ENCODE peak calls at places on chromosome 15, in five cellular contexts. C is HCT116, N is GM12865, V is tibial artery, X is choroid plexus epithelial cell. O is an unnamed sample.
A peak's percentile ranks its signal among the peaks of the same experiment; 100 is the strongest.

GRCh38 chr15:76181705-76182107 is 121.9 kb downstream of the TMEM266 start:
- DNase-seq in C (no peak), N (peak; percentile 94), V (no peak), X (no peak), O (no peak)

GRCh38 chr15:85976986-85977385 is 102.7 kb upstream of the AGBL1 start:
- DNase-seq in C (no peak), N (no peak), V (no peak), X (peak; percentile 0), O (peak; percentile 1)

GRCh38 chr15:26720546-26720945 is 52.3 kb downstream of the GABRB3 start:
- DNase-seq in C (no peak), N (no peak), V (no peak), X (no peak), O (no peak)

GRCh38 chr15:52078876-52079700 is 33.5 kb downstream of the BCL2L10 start:
- DNase-seq in C (peak; percentile 54), N (peak; percentile 87), V (peak; percentile 81), X (peak; percentile 72), O (peak; percentile 77)

GRCh38 chr15:97521894-97522293 is 438.6 kb upstream of the ARRDC4 start:
- DNase-seq in C (no peak), N (no peak), V (no peak), X (peak; percentile 9), O (peak; percentile 13)

GRCh38 chr15:95394186-95395067 is 936.1 kb upstream of the NR2F2 start:
- DNase-seq in C (no peak), N (no peak), V (no peak), X (peak; percentile 81), O (peak; percentile 68)

GRCh38 chr15:54803987-54804386 is 392.8 kb downstream of the RSL24D1 start:
- DNase-seq in C (no peak), N (peak; percentile 11), V (no peak), X (no peak), O (no peak)

GRCh38 chr15:74319138-74319460 is 48.3 kb downstream of the CYP11A1 start:
- DNase-seq in C (no peak), N (no peak), V (no peak), X (no peak), O (no peak)

GRCh38 chr15:40743921-40744809 is 10.9 kb downstream of the RMDN3 start:
- DNase-seq in C (no peak), N (no peak), V (no peak), X (peak; percentile 77), O (peak; percentile 91)

GRCh38 chr15:77060560-77060959 is 10.3 kb downstream of the TSPAN3 start:
- DNase-seq in C (no peak), N (no peak), V (no peak), X (peak; percentile 68), O (peak; percentile 63)

GRCh38 chr15:76149291-76149910 is 89.6 kb downstream of the TMEM266 start:
- DNase-seq in C (no peak), N (no peak), V (no peak), X (no peak), O (no peak)

GRCh38 chr15:80066912-80067311 is 7.4 kb downstream of the ZFAND6 start:
- DNase-seq in C (no peak), N (peak; percentile 34), V (no peak), X (no peak), O (no peak)

DNA sequence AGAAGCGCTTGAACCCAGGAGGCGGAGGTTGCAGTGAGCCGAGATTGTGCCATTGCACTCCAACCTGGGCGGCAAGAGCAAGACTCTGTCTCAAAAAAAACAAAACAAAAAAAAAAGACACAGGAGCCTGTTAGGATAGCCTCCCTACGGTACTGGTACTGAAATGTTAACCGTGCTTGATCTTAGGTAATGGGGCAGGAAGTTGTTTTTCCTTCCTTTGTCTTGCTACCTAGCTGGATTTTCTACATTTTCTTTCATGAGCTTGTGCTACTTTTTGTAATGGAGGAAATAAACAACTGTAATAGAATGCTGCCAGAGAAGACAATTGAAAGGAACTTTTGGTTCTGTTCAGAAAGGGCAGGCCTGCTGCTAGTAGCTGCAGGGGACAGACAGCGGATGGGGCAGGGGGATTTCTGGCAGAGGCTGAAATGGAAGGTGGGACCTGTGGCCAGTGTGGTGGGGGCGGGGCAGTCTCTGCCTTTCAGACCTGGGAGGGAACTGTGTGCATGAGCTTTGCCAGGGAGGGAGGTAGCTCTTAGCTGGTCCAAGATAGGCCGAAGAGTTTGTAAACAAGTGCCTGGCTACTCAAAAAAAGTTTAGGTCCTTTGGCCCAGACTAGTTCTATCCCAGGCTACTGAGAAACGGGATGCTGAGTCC is 49.0 kb upstream of the SEMA4B start:
- DNase-seq in C (no peak), N (no peak), V (no peak), X (no peak), O (no peak)
- H3K4me3 ChIP-seq in C (no peak overlapping the region), N (no peak overlapping the region), V (no peak overlapping the region), X (no peak overlapping the region), O (no peak overlapping the region)

DNA sequence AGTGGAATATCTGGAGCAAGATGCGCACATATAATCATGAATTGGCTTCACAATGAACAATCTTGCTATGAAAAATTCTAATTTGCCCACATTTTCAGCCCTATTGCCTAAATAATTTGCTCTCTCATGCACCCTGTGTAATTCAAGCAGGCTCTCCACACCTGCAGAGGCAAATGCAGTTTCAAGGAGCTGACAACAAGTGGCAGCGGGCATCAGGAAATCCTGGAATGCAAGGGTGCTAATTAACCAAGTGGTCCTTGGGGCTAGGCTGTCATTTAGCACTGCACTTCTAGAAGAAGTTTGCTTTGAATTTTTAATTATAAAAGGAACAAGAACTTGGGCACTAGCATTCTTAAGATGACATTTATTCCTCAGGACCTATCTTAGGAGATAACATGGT is 56.3 kb upstream of the ICE2 start:
- DNase-seq in C (no peak), N (no peak), V (no peak), X (no peak), O (no peak)
- TF ChIP-seq CTCF in C (no peak), N (no peak), V (no peak), X (no peak), O (no peak)

GRCh38 chr15:70477750-70478250 is 285.6 kb downstream of the UACA start:
- DNase-seq in C (no peak), N (no peak), V (no peak), X (no peak), O (no peak)

GRCh38 chr15:70479056-70479455 is 284.3 kb downstream of the UACA start:
- DNase-seq in C (no peak), N (no peak), V (no peak), X (no peak), O (no peak)

GRCh38 chr15:70480196-70480856 is 283.0 kb downstream of the UACA start:
- DNase-seq in C (no peak), N (peak; percentile 87), V (no peak), X (no peak), O (no peak)

GRCh38 chr15:70479785-70480184 is 283.6 kb downstream of the UACA start:
- DNase-seq in C (no peak), N (peak; percentile 76), V (no peak), X (no peak), O (no peak)

DNA sequence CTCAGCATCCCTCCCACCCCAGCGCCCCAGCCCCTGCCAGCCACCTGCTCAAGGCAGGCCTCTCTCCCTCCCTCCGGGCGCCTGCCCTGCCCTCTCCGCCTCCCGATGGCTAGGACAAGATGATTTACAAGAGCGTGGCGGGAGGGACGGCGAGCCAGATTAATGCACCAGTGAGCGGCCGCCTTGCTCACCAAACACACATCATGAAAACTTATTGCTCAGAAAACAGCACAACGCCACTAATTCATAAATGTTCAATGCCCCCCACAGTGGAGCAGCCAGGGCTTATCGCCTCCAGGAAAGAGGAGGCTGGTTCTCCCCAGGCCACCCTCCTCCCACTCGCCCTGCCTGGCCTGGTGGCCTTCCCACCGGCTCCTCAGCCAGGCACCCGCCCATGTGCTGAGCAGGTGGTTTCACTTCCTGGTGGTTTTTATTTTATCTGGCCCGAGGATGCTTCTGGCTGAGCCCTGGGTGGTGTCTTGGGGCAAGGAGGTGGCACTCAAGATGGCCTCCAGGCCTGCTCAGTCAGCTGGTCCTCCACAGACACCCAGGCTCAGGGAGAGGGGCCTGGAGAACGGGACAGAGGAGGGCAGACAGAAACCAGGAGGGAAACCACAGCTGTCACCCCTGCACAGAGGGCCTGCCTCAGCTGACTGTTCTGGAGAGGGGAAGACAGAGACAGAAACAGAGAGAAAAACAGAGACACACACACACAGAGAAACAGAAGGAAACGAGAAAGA is 284.9 kb downstream of the UACA start:
- DNase-seq in C (no peak), N (peak; percentile 80), V (peak; percentile 43), X (no peak), O (no peak)
- H3K4me3 ChIP-seq in C (no peak overlapping the region), N (peak overlapping the region; percentile 3), V (no peak overlapping the region), X (no peak overlapping the region), O (no peak overlapping the region)

GRCh38 chr15:88258021-88258641 is 1.6 kb upstream of the NTRK3 start:
- DNase-seq in C (peak; percentile 16), N (no peak), V (peak; percentile 59), X (peak; percentile 9), O (no peak)
- TF ChIP-seq CTCF in C (peak; percentile 50), N (peak; percentile 10), V (peak; percentile 54), X (peak; percentile 31), O (peak; percentile 27)

GRCh38 chr15:39145146-39145545 is 435.7 kb upstream of the THBS1 start:
- DNase-seq in C (no peak), N (no peak), V (no peak), X (no peak), O (no peak)

GRCh38 chr15:39144613-39145012 is 436.3 kb upstream of the THBS1 start:
- DNase-seq in C (no peak), N (no peak), V (no peak), X (no peak), O (no peak)

GRCh38 chr15:39142500-39142899 is 438.4 kb upstream of the THBS1 start:
- DNase-seq in C (no peak), N (no peak), V (no peak), X (no peak), O (no peak)

GRCh38 chr15:39144051-39144450 is 436.8 kb upstream of the THBS1 start:
- DNase-seq in C (no peak), N (no peak), V (no peak), X (no peak), O (no peak)

GRCh38 chr15:39145854-39146253 is 435.0 kb upstream of the THBS1 start:
- DNase-seq in C (no peak), N (no peak), V (no peak), X (peak; percentile 63), O (peak; percentile 54)
- H3K4me3 ChIP-seq in C (no peak overlapping the region), N (no peak overlapping the region), V (no peak overlapping the region), X (no peak overlapping the region), O (no peak overlapping the region)

GRCh38 chr15:58182460-58183163 is 44.4 kb downstream of the AQP9 start:
- DNase-seq in C (peak; percentile 48), N (peak; percentile 55), V (no peak), X (peak; percentile 63), O (peak; percentile 71)
- TF ChIP-seq CTCF in C (peak; percentile 87), N (peak; percentile 83), V (peak; percentile 40), X (peak; percentile 97), O (peak; percentile 93)

DNA sequence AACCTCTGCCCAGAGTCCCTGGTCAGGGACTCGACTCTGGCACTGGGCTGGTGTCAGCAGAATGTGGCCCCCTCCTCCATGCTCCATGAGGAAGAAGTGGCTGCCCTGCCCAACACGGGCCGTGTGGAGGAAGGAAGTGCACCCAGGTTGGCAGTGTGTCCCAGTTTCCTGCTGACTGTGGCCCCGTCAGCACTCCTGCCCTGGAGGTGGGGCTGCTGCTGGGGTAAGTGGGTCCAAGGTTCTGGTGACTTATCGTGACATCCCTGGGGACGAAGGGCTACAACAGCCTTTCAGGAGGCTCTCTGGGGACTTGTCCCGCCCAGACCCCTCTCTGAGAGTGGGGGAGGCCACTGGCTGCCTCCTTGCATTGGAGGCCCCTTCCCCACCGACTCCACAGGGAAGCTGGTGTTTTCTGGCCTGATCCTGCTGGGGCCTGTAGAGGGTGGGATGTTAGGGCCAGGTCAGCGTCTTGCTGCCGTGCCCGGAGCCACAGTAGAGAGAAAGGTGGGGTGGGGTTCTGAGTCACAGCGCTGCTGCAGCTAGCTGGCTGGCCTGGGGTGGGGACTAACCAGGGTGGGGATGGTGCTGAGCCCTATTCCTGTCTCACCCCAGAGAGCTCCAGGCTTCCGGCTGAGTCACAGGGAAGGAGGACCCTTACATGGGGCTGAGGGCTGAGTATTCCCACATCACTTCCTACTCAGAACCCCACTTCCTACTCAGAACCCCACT is 10.5 kb downstream of the SEMA4B start:
- DNase-seq in C (peak; percentile 66), N (no peak), V (no peak), X (peak; percentile 25), O (peak; percentile 36)
- H3K4me3 ChIP-seq in C (peak overlapping the region; percentile 33), N (no peak overlapping the region), V (no peak overlapping the region), X (no peak overlapping the region), O (no peak overlapping the region)

O was measured in cardiac fibroblast.